ENCODE peak calls at places on chromosomes 5 and 9, in eight cellular contexts. K, S, G, L, M, P, R and X are unnamed samples.

GRCh38 chr9:85536076-85536475 is 205.7 kb downstream of the AGTPBP1 start:
- DNase-seq in K (peak), S (peak), G (no peak), L (peak), M (no peak), P (no peak), R (no peak), X (peak)

GRCh38 chr5:31827862-31828261 is 188.9 kb downstream of the PDZD2 start:
- DNase-seq in K (no peak), S (no peak), G (no peak), L (peak), M (no peak), P (no peak), R (no peak), X (no peak)

GRCh38 chr9:93582115-93582514 is 5.7 kb downstream of the PHF2 start:
- DNase-seq in K (peak), S (no peak), G (no peak), L (no peak), M (no peak), P (no peak), R (no peak), X (no peak)

GRCh38 chr9:591292-591691 is 250.2 kb upstream of the DMRT1 start:
- DNase-seq in K (no peak), S (no peak), G (no peak), L (no peak), M (no peak), P (no peak), R (no peak), X (no peak)

GRCh38 chr5:177602458-177602830 is 2.5 kb downstream of the B4GALT7 start:
- DNase-seq in K (no peak), S (no peak), G (no peak), L (no peak), M (no peak), P (no peak), R (no peak), X (no peak)

GRCh38 chr5:143791848-143792701 is 19.9 kb upstream of the HMHB1 start:
- DNase-seq in K (no peak), S (no peak), G (no peak), L (no peak), M (no peak), P (no peak), R (no peak), X (no peak)

GRCh38 chr9:86096382-86096781 is 3.0 kb downstream of the GOLM1 start:
- DNase-seq in K (peak), S (peak), G (no peak), L (peak), M (no peak), P (no peak), R (no peak), X (no peak)

GRCh38 chr9:86925686-86926085 is 21.6 kb downstream of the GAS1 start:
- DNase-seq in K (no peak), S (no peak), G (no peak), L (peak), M (no peak), P (no peak), R (no peak), X (no peak)

GRCh38 chr5:36611520-36612274 is 5.3 kb downstream of the SLC1A3 start:
- DNase-seq in K (no peak), S (no peak), G (no peak), L (no peak), M (no peak), P (no peak), R (no peak), X (no peak)